ENCODE peak calls at places on chromosome 1, in five cellular contexts. O is RPMI8226, Q is NCI-H1092 treated with DMSO at 0.1 percent for 48 hours, I is AG20443, S is LHCN-M2. A is an unnamed sample.

GRCh38 chr1:11680270-11681070 is 478 bp downstream of the MAD2L2 start:
- DNase-seq in O (no peak), Q (peak), I (no peak), S (no peak), A (no peak)

GRCh38 chr1:225860860-225861441 is 21.2 kb downstream of the TMEM63A start:
- DNase-seq in O (no peak), Q (no peak), I (no peak), S (no peak), A (no peak)

GRCh38 chr1:53139911-53140310 is 2.5 kb downstream of the SLC1A7 start:
- DNase-seq in O (no peak), Q (no peak), I (no peak), S (peak), A (no peak)

GRCh38 chr1:193754732-193755427 is 568.5 kb upstream of the B3GALT2 start:
- DNase-seq in O (no peak), Q (no peak), I (no peak), S (no peak), A (no peak)

GRCh38 chr1:41358152-41358937 is 2.9 kb upstream of the FOXO6 start:
- DNase-seq in O (no peak), Q (peak), I (no peak), S (no peak), A (no peak)

GRCh38 chr1:16149702-16150488 is 6.0 kb downstream of the EPHA2 start:
- DNase-seq in O (no peak), Q (no peak), I (no peak), S (no peak), A (no peak)

GRCh38 chr1:67299296-67299695 is 8.4 kb upstream of the IL12RB2 start:
- DNase-seq in O (no peak), Q (no peak), I (no peak), S (peak), A (no peak)

GRCh38 chr1:38745476-38746410 is 113.8 kb downstream of the RRAGC start:
- DNase-seq in O (no peak), Q (no peak), I (no peak), S (no peak), A (no peak)

GRCh38 chr1:7418442-7419080 is 352.5 kb upstream of the VAMP3 start:
- DNase-seq in O (no peak), Q (no peak), I (no peak), S (no peak), A (no peak)

GRCh38 chr1:40478276-40478675 is 1.2 kb downstream of the ZFP69 start:
- DNase-seq in O (no peak), Q (no peak), I (peak), S (peak), A (no peak)

GRCh38 chr1:236759252-236759859 is 35.7 kb upstream of the MTR start:
- DNase-seq in O (peak), Q (no peak), I (peak), S (peak), A (no peak)

GRCh38 chr1:43885311-43885801 is 48.2 kb upstream of the ARTN start:
- DNase-seq in O (no peak), Q (no peak), I (no peak), S (no peak), A (no peak)

GRCh38 chr1:213523781-213524398 is 463.9 kb upstream of the PROX1 start:
- DNase-seq in O (no peak), Q (no peak), I (no peak), S (no peak), A (no peak)

GRCh38 chr1:1332774-1333480 is 1.8 kb downstream of the TAS1R3 start:
- DNase-seq in O (no peak), Q (no peak), I (no peak), S (no peak), A (no peak)